ENCODE peak calls at places on chromosome 12, in seven cellular contexts. Y is transverse colon, L is psoas muscle, X is adrenal gland, J is A549, E is tibial nerve, I is cardiac muscle cell. T is an unnamed sample. For H3K4me1, the result is how much of the 10 kb centered on the place peaks cover.

GRCh38 chr12:1826867-1827705 is 6.7 kb downstream of the LRTM2 start:
- DNase-seq in L (no peak), Y (no peak), I (peak), X (no peak), J (no peak), E (no peak), T (no peak)

GRCh38 chr12:121325922-121326396 is 26.3 kb downstream of the ANAPC5 start:
- DNase-seq in X (no peak), E (no peak), L (no peak), Y (no peak), I (no peak), J (no peak), T (no peak)

GRCh38 chr12:64446295-64446694 is 5.6 kb upstream of the TBK1 start:
- DNase-seq in I (no peak), J (no peak), X (no peak), E (no peak), L (no peak), Y (no peak), T (no peak)

GRCh38 chr12:75933136-75933535 is 98.4 kb downstream of the PHLDA1 start:
- DNase-seq in X (no peak), L (no peak), I (no peak), Y (no peak), E (no peak), J (peak), T (no peak)

GRCh38 chr12:80792861-80793260 is 76.1 kb downstream of the MYF5 start:
- DNase-seq in E (no peak), J (no peak), X (no peak), L (no peak), I (no peak), Y (no peak), T (no peak)

GRCh38 chr12:3273409-3273853 is 196.3 kb downstream of the TSPAN9 start:
- DNase-seq in E (no peak), X (no peak), Y (no peak), I (no peak), J (peak), L (no peak), T (no peak)

GRCh38 chr12:12901158-12901791 is 9.9 kb downstream of the GPRC5A start:
- DNase-seq in Y (peak), I (no peak), L (peak), J (peak), E (peak), X (peak), T (peak)

GRCh38 chr12:105587237-105587636 is 256.7 kb downstream of the C12orf75 start:
- DNase-seq in Y (no peak), J (no peak), E (no peak), X (peak), I (no peak), L (no peak), T (peak)

GRCh38 chr12:6914246-6914947 is at the start of gene ENO2:
- DNase-seq in J (peak), Y (peak), E (peak), I (peak), X (peak), L (peak), T (peak)

GRCh38 chr12:40156031-40156764 is 50.3 kb upstream of the SLC2A13 start:
- DNase-seq in Y (no peak), I (no peak), X (no peak), J (no peak), E (no peak), L (no peak), T (no peak)

GRCh38 chr12:630656-631632 is 32.3 kb downstream of the NINJ2 start:
- DNase-seq in L (peak), J (no peak), E (no peak), X (peak), I (no peak), Y (peak), T (peak)

GRCh38 chr12:85363382-85364190 is 83.6 kb downstream of the ALX1 start:
- DNase-seq in J (no peak), E (peak), I (no peak), X (no peak), Y (no peak), L (no peak), T (no peak)

GRCh38 chr12:111102062-111102735 is 181.8 kb upstream of the MYL2 start:
- DNase-seq in J (no peak), I (no peak), X (no peak), Y (no peak), E (no peak), L (no peak), T (no peak)

GRCh38 chr12:102430661-102431060 is 49.7 kb downstream of the IGF1 start:
- DNase-seq in X (no peak), L (peak), Y (no peak), E (no peak), I (no peak), J (no peak), T (no peak)

GRCh38 chr12:106297681-106298080 is 4.9 kb upstream of the TCP11L2 start:
- DNase-seq in J (no peak), X (no peak), L (no peak), E (no peak), Y (no peak), I (no peak), T (no peak)

GRCh38 chr12:67484788-67485480 is 163.6 kb upstream of the DYRK2 start:
- DNase-seq in Y (no peak), J (no peak), I (no peak), E (no peak), L (no peak), X (no peak), T (no peak)

GRCh38 chr12:103462675-103463074 is 33.1 kb downstream of the C12orf42 start:
- DNase-seq in I (no peak), X (no peak), J (no peak), E (no peak), Y (no peak), L (no peak), T (no peak)

GRCh38 chr12:79690606-79691298 is at the start of gene PAWR:
- DNase-seq in X (peak), Y (peak), J (peak), E (peak), I (peak), L (peak), T (no peak)

GRCh38 chr12:80031229-80031628 is 68.1 kb upstream of the OTOGL start:
- DNase-seq in E (no peak), Y (no peak), X (no peak), J (no peak), L (no peak), I (no peak), T (no peak)

GRCh38 chr12:98352218-98352811 is 163.1 kb upstream of the TMPO start:
- DNase-seq in I (no peak), E (no peak), L (no peak), X (no peak), Y (no peak), J (peak), T (no peak)

GRCh38 chr12:79844693-79845092 is 90.2 kb downstream of the PPP1R12A start:
- DNase-seq in Y (no peak), X (no peak), J (peak), L (no peak), E (no peak), I (no peak), T (no peak)

GRCh38 chr12:113088971-113089756 is 32.6 kb downstream of the DTX1 start:
- DNase-seq in I (no peak), X (no peak), J (no peak), L (no peak), Y (peak), E (no peak), T (no peak)

GRCh38 chr12:107223816-107224215 is 130.5 kb upstream of the CRY1 start:
- DNase-seq in Y (no peak), J (peak), L (no peak), E (no peak), X (no peak), I (no peak), T (no peak)

GRCh38 chr12:114902665-114903393 is 218.9 kb upstream of the TBX3 start:
- DNase-seq in L (no peak), J (peak), E (no peak), I (no peak), X (no peak), Y (no peak), T (no peak)

GRCh38 chr12:9634177-9634803 is 26.6 kb upstream of the KLRB1 start:
- DNase-seq in X (peak), I (peak), Y (peak), J (peak), E (peak), L (no peak), T (no peak)

GRCh38 chr12:98736352-98737326 is 91.5 kb downstream of the APAF1 start:
- DNase-seq in I (no peak), Y (no peak), L (no peak), X (no peak), J (peak), E (no peak), T (no peak)

GRCh38 chr12:127381043-127381668 is 885.8 kb upstream of the TMEM132C start:
- DNase-seq in J (peak), Y (peak), E (no peak), I (peak), L (peak), X (peak), T (peak)

GRCh38 chr12:77946541-77947021 is 115.9 kb downstream of the NAV3 start:
- DNase-seq in X (no peak), I (no peak), E (no peak), Y (no peak), L (no peak), J (no peak), T (no peak)

GRCh38 chr12:61504396-61505115 is 755.6 kb upstream of the USP15 start:
- DNase-seq in Y (no peak), I (no peak), E (no peak), J (no peak), X (no peak), L (no peak), T (no peak)

GRCh38 chr12:3071107-3071506 is 6.1 kb upstream of the TSPAN9 start:
- DNase-seq in E (no peak), Y (no peak), X (no peak), L (no peak), I (no peak), J (no peak), T (no peak)

DNA sequence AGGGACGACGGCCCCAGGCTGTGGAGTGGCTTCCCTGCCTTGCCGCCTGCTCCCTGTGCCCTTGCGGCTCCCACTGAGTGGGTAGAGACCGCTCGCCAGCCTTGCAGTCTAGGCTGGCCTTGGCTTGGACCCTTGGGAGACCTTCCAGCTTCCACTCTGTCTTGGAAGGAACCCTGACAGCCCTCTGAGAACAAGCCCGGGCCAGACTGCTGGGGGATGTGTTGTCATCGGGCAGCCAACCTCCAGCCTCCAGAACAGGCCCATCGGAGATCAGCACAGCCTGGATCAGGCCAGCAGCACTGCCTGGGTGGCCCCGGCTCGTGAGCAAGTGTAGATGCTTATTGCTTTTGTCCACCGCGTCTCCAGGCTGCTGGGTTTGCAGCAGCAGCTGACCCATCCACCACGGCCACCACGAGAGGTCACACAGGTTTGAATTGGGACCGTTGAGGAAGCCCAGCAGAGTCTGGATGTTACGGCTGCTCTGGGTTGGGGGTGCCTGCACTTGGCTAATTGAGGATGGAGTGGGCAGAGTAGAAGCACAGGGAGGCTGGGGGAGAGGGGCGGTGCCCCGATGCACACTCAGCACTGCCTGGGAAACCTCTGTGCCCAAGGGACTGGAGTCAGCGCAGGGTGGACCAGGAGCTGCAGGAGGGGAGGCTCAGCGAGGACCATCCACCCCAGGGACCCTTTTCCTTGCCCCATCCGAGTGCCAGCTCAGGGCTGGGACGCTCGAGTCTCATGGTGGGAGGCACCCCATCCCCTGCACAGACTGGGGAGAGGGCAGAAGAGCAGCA is 55.5 kb downstream of the NOC4L start:
- DNase-seq in I (no peak), E (no peak), Y (no peak), L (no peak), J (no peak), X (no peak), T (peak)
- H3K4me1 ChIP-seq in I (under half), E (under half), Y (under half), L (under half), J (under half), X (under half), T (under half)

GRCh38 chr12:65637774-65638173 is 186.5 kb upstream of the HMGA2 start:
- DNase-seq in J (no peak), L (no peak), E (no peak), Y (no peak), X (no peak), I (no peak), T (no peak)

GRCh38 chr12:65637150-65637549 is 187.1 kb upstream of the HMGA2 start:
- DNase-seq in I (no peak), E (no peak), X (no peak), L (no peak), Y (no peak), J (no peak), T (no peak)

GRCh38 chr12:65636436-65636835 is 187.8 kb upstream of the HMGA2 start:
- DNase-seq in L (no peak), J (no peak), E (no peak), I (no peak), X (no peak), Y (no peak), T (no peak)

GRCh38 chr12:65640489-65640901 is 183.8 kb upstream of the HMGA2 start:
- DNase-seq in Y (no peak), I (no peak), X (no peak), E (peak), L (no peak), J (no peak), T (no peak)

DNA sequence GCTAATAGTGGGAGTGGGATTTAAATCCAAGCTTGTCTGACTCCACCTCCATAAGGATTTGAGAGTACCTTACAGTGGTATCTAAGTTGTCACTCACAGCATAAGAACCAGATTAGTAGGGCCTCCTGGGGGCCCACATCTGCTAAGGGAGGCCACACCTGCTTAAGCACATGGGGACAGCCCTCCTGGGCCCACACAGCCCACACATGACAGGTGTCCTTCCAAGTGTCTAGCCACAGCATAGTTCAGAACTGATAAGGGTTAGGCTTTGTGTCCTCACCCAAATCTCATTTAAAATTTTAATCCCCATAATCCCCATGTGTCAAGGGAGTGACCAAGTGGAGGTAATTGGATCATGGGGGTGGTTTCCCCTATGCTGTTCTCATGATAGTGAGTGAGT is 186.0 kb upstream of the HMGA2 start:
- DNase-seq in I (no peak), Y (no peak), J (no peak), L (no peak), X (no peak), E (no peak), T (no peak)
- H3K4me1 ChIP-seq in I (under half), Y (under half), J (under half), L (under half), X (under half), E (under half), T (under half)

GRCh38 chr12:57133916-57134315 is 5.6 kb downstream of the LRP1 start:
- DNase-seq in X (no peak), Y (peak), I (peak), L (peak), E (no peak), J (no peak), T (peak)

GRCh38 chr12:57135939-57136338 is 7.7 kb downstream of the LRP1 start:
- DNase-seq in L (peak), Y (no peak), I (no peak), J (no peak), E (no peak), X (no peak), T (peak)

GRCh38 chr12:57134949-57135348 is 6.7 kb downstream of the LRP1 start:
- DNase-seq in E (no peak), L (no peak), I (no peak), Y (peak), X (no peak), J (no peak), T (no peak)

GRCh38 chr12:57133013-57133569 is 4.8 kb downstream of the LRP1 start:
- DNase-seq in L (no peak), Y (peak), I (no peak), X (no peak), E (no peak), J (no peak), T (no peak)

GRCh38 chr12:57135487-57135886 is 7.2 kb downstream of the LRP1 start:
- DNase-seq in L (peak), J (no peak), I (no peak), X (no peak), Y (peak), E (no peak), T (peak)
- H3K4me1 ChIP-seq in L (under half), J (under half), I (under half), X (half or more), Y (half or more), E (half or more), T (under half)

GRCh38 chr12:118553856-118554504 is 177.6 kb downstream of the SUDS3 start:
- DNase-seq in X (no peak), I (no peak), L (no peak), J (no peak), Y (no peak), E (no peak), T (no peak)
- H3K4me1 ChIP-seq in X (under half), I (under half), L (under half), J (under half), Y (under half), E (under half), T (under half)

GRCh38 chr12:122894173-122895121 is 1.5 kb downstream of the VPS37B start:
- DNase-seq in Y (peak), I (no peak), J (no peak), L (no peak), E (no peak), X (no peak), T (no peak)
- H3K4me1 ChIP-seq in Y (half or more), I (under half), J (half or more), L (under half), E (half or more), X (half or more), T (under half)

GRCh38 chr12:131782061-131782460 is 46.1 kb upstream of the MMP17 start:
- DNase-seq in I (no peak), J (no peak), L (no peak), Y (no peak), E (no peak), X (no peak), T (no peak)
- H3K4me1 ChIP-seq in I (under half), J (under half), L (under half), Y (under half), E (under half), X (under half), T (under half)

GRCh38 chr12:27284751-27285150 is 40.7 kb downstream of the STK38L start:
- DNase-seq in L (no peak), J (peak), Y (no peak), E (no peak), X (no peak), I (no peak), T (no peak)
- H3K4me1 ChIP-seq in L (under half), J (under half), Y (under half), E (under half), X (under half), I (under half), T (under half)

DNA sequence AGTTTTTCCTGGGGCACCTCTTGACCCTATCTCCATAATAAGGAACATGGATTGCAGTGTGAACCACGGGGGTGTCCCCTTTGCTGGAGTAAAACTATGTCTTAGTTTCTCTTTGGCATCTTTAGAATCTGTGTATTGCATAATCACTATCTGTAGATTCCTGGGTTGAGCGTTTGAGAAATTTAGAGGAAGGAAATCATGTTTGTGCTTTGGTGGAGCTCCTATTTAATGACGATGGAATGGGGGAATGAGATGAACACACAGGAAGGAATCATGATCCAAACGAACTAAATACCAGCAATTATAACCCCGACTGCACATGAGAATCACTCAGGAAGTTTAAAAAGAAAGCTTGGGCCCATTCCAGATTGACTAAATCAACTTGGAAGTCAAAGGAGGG is 1.3 kb upstream of the MYG1 start:
- DNase-seq in I (no peak), J (no peak), E (no peak), Y (no peak), X (no peak), L (no peak), T (no peak)
- H3K4me1 ChIP-seq in I (under half), J (half or more), E (under half), Y (under half), X (half or more), L (under half), T (under half)

DNA sequence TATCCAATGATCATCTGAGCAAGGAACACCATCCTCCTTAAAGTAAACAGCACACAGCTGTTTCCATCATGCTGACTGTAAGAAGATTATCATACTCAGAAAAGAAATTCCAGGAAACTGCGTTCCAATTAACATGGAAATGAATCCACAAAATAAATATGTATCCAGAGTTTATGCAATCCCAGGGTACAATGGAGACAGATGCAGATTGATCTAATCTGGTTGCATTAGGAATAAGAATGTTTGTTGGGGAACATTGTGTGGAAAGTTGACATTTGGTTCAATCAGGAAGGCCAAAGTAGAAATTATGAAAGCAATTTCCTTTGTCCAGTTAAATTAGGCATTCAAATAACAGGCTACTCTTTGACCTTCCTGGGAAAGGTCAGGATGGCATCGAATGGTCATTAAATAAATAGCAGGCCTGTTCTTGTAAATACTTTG is 236.9 kb upstream of the AMIGO2 start:
- DNase-seq in I (no peak), Y (no peak), L (no peak), E (no peak), J (peak), X (no peak), T (no peak)
- H3K4me1 ChIP-seq in I (under half), Y (under half), L (under half), E (under half), J (under half), X (under half), T (under half)

T was measured in right cardiac atrium.